ENCODE peak calls at places on chromosomes 12 and 14, in four cellular contexts. N, J, A and D are unnamed samples.
A peak's percentile ranks its signal among the peaks of the same experiment; 100 is the strongest.

GRCh38 chr14:93285048-93285447 is 47.8 kb downstream of the BTBD7 start:
- DNase-seq in J (no peak), N (no peak), A (peak; percentile 31), D (no peak)

GRCh38 chr14:92863281-92863680 is 59.7 kb upstream of the CHGA start:
- DNase-seq in J (no peak), N (no peak), A (no peak), D (no peak)

GRCh38 chr14:93936245-93936644 is 9.1 kb downstream of the FAM181A start:
- DNase-seq in J (peak; percentile 48), N (peak; percentile 59), A (no peak), D (peak; percentile 55)

GRCh38 chr12:31922341-31923062 is 36.7 kb upstream of the RESF1 start:
- DNase-seq in N (no peak), J (no peak), A (peak; percentile 3), D (no peak)

GRCh38 chr12:124745891-124746570 is 117.6 kb downstream of the SCARB1 start:
- DNase-seq in N (peak; percentile 95), J (peak; percentile 84), A (peak; percentile 81), D (peak; percentile 80)

GRCh38 chr14:55129428-55130193 is 559 bp downstream of the LGALS3 start:
- DNase-seq in N (peak; percentile 65), A (peak; percentile 74), J (no peak), D (peak; percentile 76)

GRCh38 chr12:65740506-65740872 is 83.8 kb upstream of the HMGA2 start:
- DNase-seq in J (no peak), N (no peak), A (no peak), D (peak; percentile 17)

GRCh38 chr14:52553002-52553670 is 500 bp downstream of the GPR137C start:
- DNase-seq in A (no peak), N (peak; percentile 56), J (no peak), D (peak; percentile 49)

GRCh38 chr12:66984962-66985361 is 284.2 kb upstream of the CAND1 start:
- DNase-seq in N (no peak), A (no peak), J (no peak), D (no peak)

GRCh38 chr12:65170245-65170881 is 980 bp downstream of the LEMD3 start:
- DNase-seq in A (peak; percentile 38), J (peak; percentile 54), N (peak; percentile 67), D (peak; percentile 53)

GRCh38 chr12:12072064-12072760 is 1.5 kb downstream of the BCL2L14 start:
- DNase-seq in A (no peak), N (no peak), J (no peak), D (no peak)

GRCh38 chr14:74459289-74459946 is 33.4 kb upstream of the SYNDIG1L start:
- DNase-seq in N (peak; percentile 76), A (peak; percentile 69), J (peak; percentile 24), D (peak; percentile 50)

GRCh38 chr12:1929985-1930815 is 11.7 kb upstream of the CACNA2D4 start:
- DNase-seq in A (no peak), J (no peak), N (peak; percentile 21), D (no peak)

GRCh38 chr14:74475678-74476077 is 17.4 kb downstream of the NPC2 start:
- DNase-seq in A (peak; percentile 63), N (no peak), J (no peak), D (peak; percentile 12)

GRCh38 chr14:96391293-96392118 is 422 bp upstream of the AK7 start:
- DNase-seq in J (peak; percentile 95), N (peak; percentile 99), A (peak; percentile 90), D (peak; percentile 94)

GRCh38 chr14:23054000-23054811 is 3.1 kb downstream of the CDH24 start:
- DNase-seq in J (no peak), A (no peak), N (peak; percentile 50), D (no peak)

GRCh38 chr14:31206536-31207286 is 882 bp downstream of the HECTD1 start:
- DNase-seq in A (no peak), N (peak; percentile 38), J (no peak), D (peak; percentile 35)

GRCh38 chr12:24756479-24757024 is 192.3 kb downstream of the BCAT1 start:
- DNase-seq in N (no peak), A (peak; percentile 24), J (no peak), D (no peak)

GRCh38 chr12:41515953-41516352 is 327.8 kb downstream of the PDZRN4 start:
- DNase-seq in N (no peak), A (no peak), J (no peak), D (no peak)

GRCh38 chr14:106185837-106186233 is 659.5 kb downstream of the TMEM121 start:
- DNase-seq in A (no peak), N (no peak), J (no peak), D (no peak)

GRCh38 chr12:76518699-76519098 is 40.9 kb downstream of the OSBPL8 start:
- DNase-seq in N (peak; percentile 69), J (no peak), A (no peak), D (peak; percentile 78)

GRCh38 chr12:109293106-109293505 is 16.0 kb downstream of the FOXN4 start:
- DNase-seq in N (no peak), A (no peak), J (no peak), D (no peak)

GRCh38 chr14:100278702-100279101 is 27.5 kb downstream of the SLC25A29 start:
- DNase-seq in A (peak; percentile 67), N (no peak), J (no peak), D (no peak)

GRCh38 chr14:89237923-89238529 is 179.0 kb downstream of the FOXN3 start:
- DNase-seq in N (peak; percentile 51), A (peak; percentile 19), J (no peak), D (no peak)

GRCh38 chr14:71166434-71166833 is 259.2 kb downstream of the PCNX1 start:
- DNase-seq in N (no peak), A (peak; percentile 85), J (no peak), D (peak; percentile 32)

GRCh38 chr14:75985618-75986438 is at the start of gene IFT43:
- DNase-seq in J (peak; percentile 76), N (peak; percentile 84), A (peak; percentile 74), D (peak; percentile 56)

GRCh38 chr14:75981826-75982723 is at the start of gene TGFB3:
- DNase-seq in J (peak; percentile 77), N (peak; percentile 86), A (peak; percentile 93), D (peak; percentile 70)

GRCh38 chr14:75982724-75983358 is 1.0 kb upstream of the TGFB3 start:
- DNase-seq in J (no peak), A (peak; percentile 61), N (no peak), D (peak; percentile 15)

GRCh38 chr14:75986439-75986765 is 839 bp downstream of the IFT43 start:
- DNase-seq in J (no peak), A (no peak), N (no peak), D (no peak)

GRCh38 chr14:75984674-75985073 is 889 bp upstream of the IFT43 start:
- DNase-seq in N (no peak), J (no peak), A (no peak), D (no peak)
- H3K4me1 ChIP-seq in N (no peaks in the 10 kb centered on the region), J (peaks cover 8% of the 10 kb centered on the region), A (peaks cover 7% of the 10 kb centered on the region), D (peaks cover 15% of the 10 kb centered on the region)

GRCh38 chr12:123269980-123270379 is 1.7 kb downstream of the CDK2AP1 start:
- DNase-seq in J (no peak), A (no peak), N (no peak), D (no peak)
- H3K14ac ChIP-seq in J (peak overlapping the region; percentile 77), A (peak overlapping the region; percentile 100), N (peak overlapping the region; percentile 77), D (peak overlapping the region; percentile 59)

DNA sequence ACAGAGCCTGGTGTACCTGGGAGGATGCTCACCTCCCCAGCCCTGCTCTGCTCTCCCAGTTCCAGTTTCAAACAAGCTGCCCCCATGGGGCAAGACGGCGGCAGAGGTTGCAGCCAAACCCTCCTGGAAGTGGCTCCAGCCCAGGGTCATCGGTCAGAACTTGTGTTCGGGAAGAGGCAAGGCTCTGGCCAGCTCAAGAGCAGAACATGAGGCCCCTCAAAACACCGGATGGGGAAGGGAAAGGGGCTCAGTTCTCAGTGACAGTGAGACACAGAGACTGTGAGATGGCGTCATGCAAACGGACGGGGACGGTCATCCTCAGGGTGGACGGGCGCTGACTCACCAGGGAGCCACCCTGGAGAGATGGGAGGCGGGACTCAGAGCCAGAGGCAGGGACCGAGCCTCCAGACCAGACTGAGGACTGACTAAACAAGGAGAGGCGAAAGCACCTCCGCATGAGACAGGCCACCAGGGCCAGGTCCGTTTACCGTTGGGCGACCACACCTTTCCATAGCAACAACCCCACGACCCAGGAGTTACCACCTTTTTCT is 63.9 kb upstream of the GALNT9 start:
- DNase-seq in N (no peak), A (no peak), J (no peak), D (no peak)
- H3K9ac ChIP-seq in N (no peak overlapping the region), A (no peak overlapping the region), J (no peak overlapping the region), D (no peak overlapping the region)

GRCh38 chr12:94207467-94208432 is 59.4 kb downstream of the PLXNC1 start:
- DNase-seq in J (no peak), A (no peak), N (no peak), D (no peak)
- H3K4me1 ChIP-seq in J (peaks cover 2% of the 10 kb centered on the region), A (no peaks in the 10 kb centered on the region), N (peaks cover 7% of the 10 kb centered on the region), D (no peaks in the 10 kb centered on the region)

DNA sequence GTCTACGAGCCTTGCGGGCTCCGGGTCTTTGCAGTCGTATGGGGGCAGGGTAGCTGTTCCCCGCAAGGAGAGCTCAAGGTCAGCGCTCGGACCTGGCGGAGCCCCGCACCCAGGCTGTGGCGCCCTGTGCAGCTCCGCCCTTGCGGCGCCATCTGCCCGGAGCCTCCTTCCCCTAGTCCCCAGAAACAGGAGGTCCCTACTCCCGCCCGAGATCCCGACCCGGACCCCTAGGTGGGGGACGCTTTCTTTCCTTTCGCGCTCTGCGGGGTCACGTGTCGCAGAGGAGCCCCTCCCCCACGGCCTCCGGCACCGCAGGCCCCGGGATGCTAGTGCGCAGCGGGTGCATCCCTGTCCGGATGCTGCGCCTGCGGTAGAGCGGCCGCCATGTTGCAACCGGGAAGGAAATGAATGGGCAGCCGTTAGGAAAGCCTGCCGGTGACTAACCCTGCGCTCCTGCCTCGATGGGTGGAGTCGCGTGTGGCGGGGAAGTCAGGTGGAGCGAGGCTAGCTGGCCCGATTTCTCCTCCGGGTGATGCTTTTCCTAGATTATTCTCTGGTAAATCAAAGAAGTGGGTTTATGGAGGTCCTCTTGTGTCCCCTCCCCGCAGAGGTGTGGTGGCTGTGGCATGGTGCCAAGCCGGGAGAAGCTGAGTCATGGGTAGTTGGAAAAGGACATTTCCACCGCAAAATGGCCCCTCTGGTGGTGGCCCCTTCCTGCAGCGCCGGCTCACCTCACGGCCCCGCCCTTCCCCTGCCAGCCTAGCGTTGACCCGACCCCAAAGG is 788 bp downstream of the GAPDH start:
- DNase-seq in J (peak; percentile 71), A (peak; percentile 69), N (peak; percentile 80), D (peak; percentile 78)
- H3K14ac ChIP-seq in J (peak overlapping the region; percentile 99), A (peak overlapping the region; percentile 95), N (peak overlapping the region; percentile 91), D (peak overlapping the region; percentile 84)

DNA sequence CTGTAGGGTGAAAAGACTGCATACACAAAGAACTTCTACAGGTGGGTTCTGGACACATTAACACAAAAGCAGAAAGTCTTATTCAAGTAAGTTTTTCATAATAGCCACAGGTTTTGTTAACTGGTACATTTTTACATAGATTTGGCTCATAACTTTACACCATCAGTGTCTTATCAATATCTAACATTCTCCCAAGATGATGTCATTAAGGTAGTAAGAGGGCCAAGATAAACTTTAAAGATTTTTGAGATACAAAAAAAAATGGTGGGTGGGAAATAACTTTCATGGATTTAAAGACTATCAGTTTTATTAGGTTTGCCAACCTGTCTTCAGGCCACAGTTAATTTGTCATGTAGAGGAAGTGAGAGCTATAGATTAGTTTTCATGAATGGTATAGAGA is 1.7 kb downstream of the SUPT16H start:
- DNase-seq in N (no peak), J (no peak), A (no peak), D (no peak)
- H3K9ac ChIP-seq in N (peak overlapping the region; percentile 53), J (no peak overlapping the region), A (no peak overlapping the region), D (no peak overlapping the region)